ENCODE peak calls at places on chromosomes 6 and 20, in five cellular contexts. M is WTC11, Y is H1, J is cardiac muscle cell, W is mucosa of descending colon. U is an unnamed sample.

GRCh38 chr20:38065764-38066375 is 32.3 kb downstream of the RPRD1B start:
- DNase-seq in M (no peak), Y (no peak), J (no peak), W (no peak), U (no peak)

GRCh38 chr6:44194326-44194725 is 22.4 kb upstream of the MYMX start:
- DNase-seq in M (no peak), Y (no peak), J (no peak), W (no peak), U (no peak)

GRCh38 chr6:42239333-42239732 is 21.7 kb upstream of the MRPS10 start:
- DNase-seq in M (no peak), Y (no peak), J (no peak), W (no peak), U (no peak)

GRCh38 chr20:59939052-59939878 is 840 bp downstream of the PPP1R3D start:
- DNase-seq in M (peak), Y (peak), J (no peak), W (peak), U (peak)

GRCh38 chr20:5393218-5393870 is 76.6 kb upstream of the PROKR2 start:
- DNase-seq in M (no peak), Y (no peak), J (peak), W (no peak), U (no peak)

GRCh38 chr6:83511901-83512681 is at the start of gene PRSS35:
- DNase-seq in M (peak), Y (peak), J (peak), W (peak), U (peak)

GRCh38 chr6:7730852-7731251 is 5.0 kb downstream of the BMP6 start:
- DNase-seq in M (no peak), Y (no peak), J (no peak), W (no peak), U (no peak)

GRCh38 chr6:30091577-30092381 is 16.2 kb upstream of the RNF39 start:
- DNase-seq in M (no peak), Y (no peak), J (no peak), W (peak), U (no peak)

GRCh38 chr20:37836926-37837325 is 66.0 kb upstream of the VSTM2L start:
- DNase-seq in M (no peak), Y (no peak), J (no peak), W (no peak), U (no peak)

GRCh38 chr6:109447878-109448555 is 7.5 kb downstream of the SMPD2 start:
- DNase-seq in M (no peak), Y (peak), J (no peak), W (no peak), U (no peak)

GRCh38 chr6:1089860-1090259 is 222.0 kb upstream of the FOXQ1 start:
- DNase-seq in M (no peak), Y (no peak), J (no peak), W (no peak), U (no peak)

GRCh38 chr6:89503641-89504040 is 70.7 kb downstream of the ANKRD6 start:
- DNase-seq in M (no peak), Y (no peak), J (no peak), W (no peak), U (no peak)

GRCh38 chr20:33373735-33374605 is 27.3 kb downstream of the CDK5RAP1 start:
- DNase-seq in M (no peak), Y (no peak), J (no peak), W (no peak), U (no peak)

DNA sequence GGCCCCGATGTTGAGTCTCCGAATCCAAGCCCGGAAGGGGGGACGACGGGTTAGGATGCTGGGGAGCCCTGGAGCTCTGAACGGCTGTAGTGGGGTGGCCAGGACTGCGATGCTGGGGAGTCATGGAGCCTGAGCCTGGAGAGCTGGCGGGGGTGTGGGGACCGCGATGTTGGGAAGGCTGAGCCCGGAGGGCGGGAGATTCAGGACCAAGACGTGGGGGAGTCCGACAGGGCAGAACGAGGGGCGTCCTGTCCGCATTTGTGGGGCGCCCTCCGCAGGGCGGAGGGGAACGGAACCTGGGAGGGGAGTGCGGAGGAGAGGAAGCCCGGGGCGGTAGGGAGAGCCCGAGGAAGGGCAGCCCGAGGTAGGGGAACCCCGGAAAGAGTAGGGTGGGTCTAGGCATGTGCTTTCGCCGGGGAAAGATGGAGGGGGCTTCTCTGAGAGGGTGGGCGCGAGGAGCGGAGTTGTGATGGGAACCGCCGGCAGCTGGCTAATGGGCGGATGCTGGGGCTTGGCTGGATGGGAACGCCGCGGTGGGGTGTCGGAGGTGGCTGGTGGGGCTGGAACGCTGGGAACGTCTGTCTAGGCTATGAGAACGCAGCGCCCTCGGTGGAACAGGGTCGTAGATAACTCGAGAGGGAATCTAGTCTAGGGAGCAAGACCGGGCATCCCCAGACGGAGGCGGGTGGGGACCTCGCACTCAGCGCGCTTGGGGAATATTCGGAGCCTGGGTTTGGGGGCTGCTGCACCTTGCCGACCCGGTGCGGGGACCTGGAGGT is 681 bp downstream of the PAQR8 start:
- DNase-seq in M (peak), Y (peak), J (peak), W (peak), U (peak)
- TF ChIP-seq CTCF in M (no peak), Y (no peak), J (no peak), W (no peak), U (no peak)

DNA sequence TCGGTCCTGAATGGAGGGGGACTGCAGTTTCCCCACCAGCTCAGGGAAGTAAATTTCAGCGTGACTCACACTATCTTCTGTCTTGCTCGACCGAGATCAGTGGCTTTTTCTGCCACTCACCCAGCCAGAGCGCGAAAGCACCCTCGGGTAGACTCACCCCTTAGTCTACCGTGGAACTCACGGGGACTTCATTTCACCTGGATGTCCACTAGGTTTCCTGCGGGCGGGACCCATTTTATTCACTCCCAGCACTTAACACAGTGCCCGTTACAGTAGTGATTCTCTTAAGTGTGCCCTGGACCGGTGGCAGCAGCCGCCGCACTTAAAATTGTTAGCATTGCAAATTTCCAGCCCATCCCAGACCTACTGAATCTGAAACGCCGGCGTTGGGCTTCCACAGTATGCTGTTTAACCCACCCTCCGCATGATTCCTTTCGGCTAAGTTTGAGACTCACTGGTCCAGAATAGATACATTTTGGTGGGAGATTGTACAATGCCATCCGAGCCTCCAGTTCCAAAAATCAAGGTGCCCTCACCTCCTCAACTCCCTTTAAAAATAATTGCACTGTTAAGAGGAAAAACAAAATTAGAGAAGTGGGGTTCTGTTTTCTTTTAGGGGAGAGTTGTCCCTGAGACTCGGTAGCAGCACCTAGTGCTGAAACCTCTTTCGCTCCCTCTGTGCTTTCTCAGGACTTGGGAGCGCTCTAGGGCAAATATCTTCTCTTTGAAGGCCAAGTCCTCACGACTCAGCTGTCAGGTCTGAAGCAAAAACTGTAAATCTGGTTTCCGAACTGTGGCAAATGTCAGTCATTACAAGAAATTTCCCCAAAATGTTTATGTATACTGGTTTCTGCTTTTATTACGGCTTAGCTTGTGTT is 1.0 kb downstream of the SMPDL3A start:
- DNase-seq in M (peak), Y (no peak), J (peak), W (no peak), U (no peak)
- TF ChIP-seq CTCF in M (no peak), Y (no peak), J (no peak), W (no peak), U (no peak)

GRCh38 chr20:48194026-48194425 is 408.7 kb upstream of the SULF2 start:
- DNase-seq in M (no peak), Y (no peak), J (no peak), W (no peak), U (no peak)
- TF ChIP-seq CTCF in M (no peak), Y (no peak), J (no peak), W (no peak), U (no peak)

GRCh38 chr20:44961868-44962267 is 1.7 kb upstream of the TOMM34 start:
- DNase-seq in M (no peak), Y (no peak), J (no peak), W (no peak), U (no peak)

GRCh38 chr20:44958276-44958675 is 1.9 kb downstream of the TOMM34 start:
- DNase-seq in M (no peak), Y (no peak), J (no peak), W (no peak), U (no peak)

GRCh38 chr20:44961024-44961866 is 1.0 kb upstream of the TOMM34 start:
- DNase-seq in M (no peak), Y (no peak), J (no peak), W (no peak), U (no peak)

GRCh38 chr20:44959082-44959895 is 908 bp downstream of the TOMM34 start:
- DNase-seq in M (no peak), Y (no peak), J (peak), W (peak), U (no peak)

GRCh38 chr20:44959896-44960852 is at the start of gene TOMM34:
- DNase-seq in M (peak), Y (peak), J (peak), W (peak), U (peak)
- TF ChIP-seq CTCF in M (no peak), Y (no peak), J (no peak), W (no peak), U (no peak)

GRCh38 chr6:32149932-32150920 is 1.5 kb downstream of the PRRT1 start:
- DNase-seq in M (peak), Y (peak), J (no peak), W (no peak), U (no peak)

GRCh38 chr6:32147401-32148132 is 4.2 kb downstream of the PRRT1 start:
- DNase-seq in M (no peak), Y (no peak), J (no peak), W (no peak), U (no peak)

GRCh38 chr6:32148289-32148688 is 3.5 kb downstream of the PRRT1 start:
- DNase-seq in M (peak), Y (no peak), J (no peak), W (no peak), U (no peak)

GRCh38 chr6:32149577-32149845 is 2.2 kb downstream of the PRRT1 start:
- DNase-seq in M (no peak), Y (no peak), J (no peak), W (no peak), U (no peak)

GRCh38 chr6:32148722-32149576 is 2.8 kb downstream of the PRRT1 start:
- DNase-seq in M (peak), Y (peak), J (no peak), W (peak), U (peak)
- TF ChIP-seq CTCF in M (peak), Y (peak), J (no peak), W (no peak), U (no peak)

GRCh38 chr6:47665112-47665511 is 33.3 kb upstream of the ADGRF4 start:
- DNase-seq in M (no peak), Y (no peak), J (no peak), W (no peak), U (no peak)
- TF ChIP-seq CTCF in M (no peak), Y (no peak), J (no peak), W (no peak), U (no peak)

U was measured in endothelial cell.